ENCODE peak calls at places on chromosomes 12 and 14, in nine cellular contexts. E is Right ventricle myocardium superior; V is iris pigment epithelial cell; A is AG04450; C is stimulated activated CD8-positive, alpha-beta memory T cell treated with anti-CD3 and anti-CD28 coated beads, Interleukin-12 subunit alpha, Interleukin-12 subunit beta, amount 100 ng/mL, for 1 hour; Y is endothelial cell; W is EL; K is activated CD8-positive, alpha-beta T cell treated with anti-CD3 and anti-CD28 coated beads, Interleukin-2, amount 10 ng/mL, durations not matched to agents 7 days and 5 days; T is effector CD4-positive, alpha-beta T cell. H is an unnamed sample.

GRCh38 chr14:72033331-72033730 is 101.1 kb downstream of the RGS6 start:
- DNase-seq in E (no peak), V (no peak), A (no peak), C (no peak), Y (no peak), W (no peak), K (no peak), T (no peak), H (no peak)

GRCh38 chr14:35818346-35819115 is 7.6 kb upstream of the BRMS1L start:
- DNase-seq in E (no peak), V (peak), A (no peak), C (no peak), Y (peak), W (peak), K (peak), T (peak), H (peak)

GRCh38 chr14:96039633-96040311 is 610 bp downstream of the C14orf132 start:
- DNase-seq in E (peak), V (peak), A (no peak), C (no peak), Y (peak), W (peak), K (peak), T (no peak), H (peak)

GRCh38 chr12:99959549-99960170 is 25.1 kb downstream of the ANKS1B start:
- DNase-seq in E (no peak), V (peak), A (no peak), C (no peak), Y (no peak), W (no peak), K (no peak), T (no peak), H (peak)

GRCh38 chr14:42214981-42215491 is 608.4 kb downstream of the LRFN5 start:
- DNase-seq in E (no peak), V (peak), A (peak), C (no peak), Y (no peak), W (peak), K (no peak), T (no peak), H (peak)

GRCh38 chr14:59126714-59127436 is 61.6 kb upstream of the DAAM1 start:
- DNase-seq in E (no peak), V (peak), A (no peak), C (peak), Y (peak), W (peak), K (peak), T (peak), H (peak)

GRCh38 chr14:84686550-84686949 is 843.4 kb upstream of the FLRT2 start:
- DNase-seq in E (no peak), V (no peak), A (no peak), C (no peak), Y (no peak), W (no peak), K (no peak), T (no peak), H (no peak)

GRCh38 chr14:68552597-68552996 is 240.3 kb downstream of the ZFP36L1 start:
- DNase-seq in E (no peak), V (peak), A (no peak), C (no peak), Y (no peak), W (no peak), K (no peak), T (no peak), H (peak)

GRCh38 chr12:80040075-80040738 is 59.1 kb upstream of the OTOGL start:
- DNase-seq in E (no peak), V (peak), A (no peak), C (no peak), Y (no peak), W (peak), K (no peak), T (no peak), H (peak)

GRCh38 chr12:69672195-69672594 is 26.9 kb downstream of the BEST3 start:
- DNase-seq in E (no peak), V (no peak), A (no peak), C (no peak), Y (no peak), W (no peak), K (no peak), T (no peak), H (no peak)

GRCh38 chr12:69639400-69640016 is 28.8 kb upstream of the LRRC10 start:
- DNase-seq in E (peak), V (peak), A (peak), C (peak), Y (peak), W (peak), K (peak), T (peak), H (peak)

GRCh38 chr14:60197629-60198318 is 32.6 kb upstream of the DHRS7 start:
- DNase-seq in E (no peak), V (no peak), A (no peak), C (no peak), Y (no peak), W (peak), K (no peak), T (no peak), H (no peak)

GRCh38 chr14:61695695-61696527 is 598 bp downstream of the HIF1A start:
- DNase-seq in E (peak), V (peak), A (no peak), C (peak), Y (peak), W (peak), K (peak), T (peak), H (no peak)

GRCh38 chr12:76863005-76863670 is 15.7 kb downstream of the CSRP2 start:
- DNase-seq in E (no peak), V (peak), A (peak), C (no peak), Y (no peak), W (peak), K (no peak), T (no peak), H (peak)

GRCh38 chr12:124621296-124621660 is 53.9 kb upstream of the NCOR2 start:
- DNase-seq in E (peak), V (peak), A (no peak), C (no peak), Y (no peak), W (peak), K (no peak), T (no peak), H (no peak)

GRCh38 chr12:482061-482460 is 22.3 kb downstream of the B4GALNT3 start:
- DNase-seq in E (no peak), V (no peak), A (no peak), C (no peak), Y (no peak), W (no peak), K (no peak), T (no peak), H (no peak)

GRCh38 chr14:26966942-26967341 is 369.1 kb upstream of the NOVA1 start:
- DNase-seq in E (no peak), V (peak), A (no peak), C (no peak), Y (no peak), W (no peak), K (no peak), T (no peak), H (peak)

GRCh38 chr12:11697670-11698387 is 48.4 kb downstream of the ETV6 start:
- DNase-seq in E (no peak), V (peak), A (no peak), C (no peak), Y (no peak), W (peak), K (no peak), T (no peak), H (peak)

GRCh38 chr12:3049596-3050314 is 27.4 kb upstream of the TSPAN9 start:
- DNase-seq in E (no peak), V (no peak), A (no peak), C (no peak), Y (no peak), W (no peak), K (no peak), T (no peak), H (no peak)

GRCh38 chr12:41277019-41277770 is 89.1 kb downstream of the PDZRN4 start:
- DNase-seq in E (no peak), V (peak), A (peak), C (no peak), Y (peak), W (peak), K (no peak), T (no peak), H (peak)

GRCh38 chr12:75452675-75453330 is 27.8 kb upstream of the GLIPR1 start:
- DNase-seq in E (no peak), V (peak), A (no peak), C (no peak), Y (no peak), W (peak), K (no peak), T (no peak), H (peak)

GRCh38 chr12:51908876-51909592 is 1.7 kb downstream of the ACVRL1 start:
- DNase-seq in E (peak), V (no peak), A (no peak), C (no peak), Y (no peak), W (no peak), K (no peak), T (no peak), H (no peak)

GRCh38 chr12:72084061-72084460 is 145.4 kb downstream of the TPH2 start:
- DNase-seq in E (no peak), V (no peak), A (no peak), C (no peak), Y (no peak), W (no peak), K (no peak), T (no peak), H (no peak)

GRCh38 chr14:75539562-75540478 is 17.6 kb downstream of the BATF start:
- DNase-seq in E (no peak), V (no peak), A (no peak), C (no peak), Y (no peak), W (no peak), K (no peak), T (no peak), H (no peak)

GRCh38 chr12:5499566-5500325 is 67.8 kb downstream of the NTF3 start:
- DNase-seq in E (no peak), V (peak), A (peak), C (no peak), Y (no peak), W (peak), K (no peak), T (no peak), H (no peak)

H was measured in fibroblast of mammary gland.